ENCODE peak calls at places on chromosomes 5 and 9, in nine cellular contexts. One of them, this sample, is unnamed.

GRCh38 chr5:38373733-38374132 is 115.4 kb downstream of the EGFLAM start:
- DNase-seq in uterus: no peak
- DNase-seq in A172: no peak
- DNase-seq in posterior cingulate gyrus: no peak
- DNase-seq in stimulated activated CD8-positive, alpha-beta memory T cell treated with anti-CD3 and anti-CD28 coated beads, Interleukin-7, amount 100 ng/mL, for 1 hour: no peak
- DNase-seq in non-pigmented ciliary epithelial cell: no peak
- DNase-seq in GM20000: no peak
- DNase-seq in activated T-cell treated with anti-CD3 and anti-CD28 coated beads, Interleukin-2, amount 50 U/mL, for 72 hours: no peak
- DNase-seq in left cardiac atrium: no peak
- DNase-seq in this sample: no peak

GRCh38 chr9:126033956-126034355 is 286.8 kb downstream of the PBX3 start:
- DNase-seq in stimulated activated CD8-positive, alpha-beta memory T cell treated with anti-CD3 and anti-CD28 coated beads, Interleukin-7, amount 100 ng/mL, for 1 hour: no peak
- DNase-seq in left cardiac atrium: no peak
- DNase-seq in A172: no peak
- DNase-seq in non-pigmented ciliary epithelial cell: no peak
- DNase-seq in uterus: no peak
- DNase-seq in posterior cingulate gyrus: no peak
- DNase-seq in activated T-cell treated with anti-CD3 and anti-CD28 coated beads, Interleukin-2, amount 50 U/mL, for 72 hours: no peak
- DNase-seq in GM20000: no peak
- DNase-seq in this sample: no peak

GRCh38 chr5:61673007-61673735 is 341.1 kb downstream of the ZSWIM6 start:
- DNase-seq in GM20000: no peak
- DNase-seq in uterus: no peak
- DNase-seq in posterior cingulate gyrus: no peak
- DNase-seq in non-pigmented ciliary epithelial cell: no peak
- DNase-seq in left cardiac atrium: no peak
- DNase-seq in activated T-cell treated with anti-CD3 and anti-CD28 coated beads, Interleukin-2, amount 50 U/mL, for 72 hours: no peak
- DNase-seq in stimulated activated CD8-positive, alpha-beta memory T cell treated with anti-CD3 and anti-CD28 coated beads, Interleukin-7, amount 100 ng/mL, for 1 hour: no peak
- DNase-seq in A172: peak
- DNase-seq in this sample: no peak

GRCh38 chr9:123997665-123998277 is 13.8 kb upstream of the LHX2 start:
- DNase-seq in left cardiac atrium: peak
- DNase-seq in A172: no peak
- DNase-seq in GM20000: peak
- DNase-seq in activated T-cell treated with anti-CD3 and anti-CD28 coated beads, Interleukin-2, amount 50 U/mL, for 72 hours: peak
- DNase-seq in non-pigmented ciliary epithelial cell: no peak
- DNase-seq in uterus: no peak
- DNase-seq in stimulated activated CD8-positive, alpha-beta memory T cell treated with anti-CD3 and anti-CD28 coated beads, Interleukin-7, amount 100 ng/mL, for 1 hour: no peak
- DNase-seq in posterior cingulate gyrus: no peak
- DNase-seq in this sample: peak

GRCh38 chr5:161546463-161547301 is at the start of gene GABRB2:
- DNase-seq in activated T-cell treated with anti-CD3 and anti-CD28 coated beads, Interleukin-2, amount 50 U/mL, for 72 hours: peak
- DNase-seq in GM20000: peak
- DNase-seq in posterior cingulate gyrus: peak
- DNase-seq in uterus: no peak
- DNase-seq in stimulated activated CD8-positive, alpha-beta memory T cell treated with anti-CD3 and anti-CD28 coated beads, Interleukin-7, amount 100 ng/mL, for 1 hour: no peak
- DNase-seq in A172: no peak
- DNase-seq in non-pigmented ciliary epithelial cell: no peak
- DNase-seq in left cardiac atrium: peak
- DNase-seq in this sample: peak

GRCh38 chr5:124220418-124220817 is 526.0 kb downstream of the ZNF608 start:
- DNase-seq in A172: no peak
- DNase-seq in non-pigmented ciliary epithelial cell: no peak
- DNase-seq in stimulated activated CD8-positive, alpha-beta memory T cell treated with anti-CD3 and anti-CD28 coated beads, Interleukin-7, amount 100 ng/mL, for 1 hour: no peak
- DNase-seq in left cardiac atrium: no peak
- DNase-seq in activated T-cell treated with anti-CD3 and anti-CD28 coated beads, Interleukin-2, amount 50 U/mL, for 72 hours: no peak
- DNase-seq in GM20000: no peak
- DNase-seq in uterus: no peak
- DNase-seq in posterior cingulate gyrus: no peak
- DNase-seq in this sample: no peak

GRCh38 chr9:6488395-6488794 is 75.4 kb downstream of the UHRF2 start:
- DNase-seq in left cardiac atrium: no peak
- DNase-seq in GM20000: no peak
- DNase-seq in stimulated activated CD8-positive, alpha-beta memory T cell treated with anti-CD3 and anti-CD28 coated beads, Interleukin-7, amount 100 ng/mL, for 1 hour: no peak
- DNase-seq in non-pigmented ciliary epithelial cell: no peak
- DNase-seq in uterus: no peak
- DNase-seq in A172: no peak
- DNase-seq in posterior cingulate gyrus: no peak
- DNase-seq in activated T-cell treated with anti-CD3 and anti-CD28 coated beads, Interleukin-2, amount 50 U/mL, for 72 hours: no peak
- DNase-seq in this sample: peak

GRCh38 chr9:131999692-132000551 is 79.7 kb downstream of the MED27 start:
- DNase-seq in activated T-cell treated with anti-CD3 and anti-CD28 coated beads, Interleukin-2, amount 50 U/mL, for 72 hours: no peak
- DNase-seq in stimulated activated CD8-positive, alpha-beta memory T cell treated with anti-CD3 and anti-CD28 coated beads, Interleukin-7, amount 100 ng/mL, for 1 hour: no peak
- DNase-seq in A172: peak
- DNase-seq in left cardiac atrium: no peak
- DNase-seq in uterus: no peak
- DNase-seq in non-pigmented ciliary epithelial cell: peak
- DNase-seq in GM20000: no peak
- DNase-seq in posterior cingulate gyrus: no peak
- DNase-seq in this sample: no peak

GRCh38 chr9:90300901-90301688 is 341.5 kb downstream of the DIRAS2 start:
- DNase-seq in stimulated activated CD8-positive, alpha-beta memory T cell treated with anti-CD3 and anti-CD28 coated beads, Interleukin-7, amount 100 ng/mL, for 1 hour: no peak
- DNase-seq in A172: peak
- DNase-seq in left cardiac atrium: peak
- DNase-seq in uterus: peak
- DNase-seq in activated T-cell treated with anti-CD3 and anti-CD28 coated beads, Interleukin-2, amount 50 U/mL, for 72 hours: no peak
- DNase-seq in posterior cingulate gyrus: no peak
- DNase-seq in GM20000: no peak
- DNase-seq in non-pigmented ciliary epithelial cell: peak
- DNase-seq in this sample: no peak

GRCh38 chr9:105673850-105674387 is 11.7 kb downstream of the TAL2 start:
- DNase-seq in non-pigmented ciliary epithelial cell: no peak
- DNase-seq in A172: no peak
- DNase-seq in left cardiac atrium: no peak
- DNase-seq in posterior cingulate gyrus: no peak
- DNase-seq in GM20000: no peak
- DNase-seq in activated T-cell treated with anti-CD3 and anti-CD28 coated beads, Interleukin-2, amount 50 U/mL, for 72 hours: no peak
- DNase-seq in uterus: no peak
- DNase-seq in stimulated activated CD8-positive, alpha-beta memory T cell treated with anti-CD3 and anti-CD28 coated beads, Interleukin-7, amount 100 ng/mL, for 1 hour: no peak
- DNase-seq in this sample: no peak

GRCh38 chr9:89481161-89481915 is 16.6 kb downstream of the SEMA4D start:
- DNase-seq in stimulated activated CD8-positive, alpha-beta memory T cell treated with anti-CD3 and anti-CD28 coated beads, Interleukin-7, amount 100 ng/mL, for 1 hour: no peak
- DNase-seq in GM20000: no peak
- DNase-seq in non-pigmented ciliary epithelial cell: no peak
- DNase-seq in left cardiac atrium: no peak
- DNase-seq in posterior cingulate gyrus: no peak
- DNase-seq in A172: no peak
- DNase-seq in activated T-cell treated with anti-CD3 and anti-CD28 coated beads, Interleukin-2, amount 50 U/mL, for 72 hours: peak
- DNase-seq in uterus: no peak
- DNase-seq in this sample: peak

GRCh38 chr5:126972062-126972895 is 58.1 kb downstream of the MARCHF3 start:
- DNase-seq in uterus: no peak
- DNase-seq in left cardiac atrium: no peak
- DNase-seq in GM20000: peak
- DNase-seq in non-pigmented ciliary epithelial cell: no peak
- DNase-seq in stimulated activated CD8-positive, alpha-beta memory T cell treated with anti-CD3 and anti-CD28 coated beads, Interleukin-7, amount 100 ng/mL, for 1 hour: no peak
- DNase-seq in activated T-cell treated with anti-CD3 and anti-CD28 coated beads, Interleukin-2, amount 50 U/mL, for 72 hours: peak
- DNase-seq in A172: no peak
- DNase-seq in posterior cingulate gyrus: no peak
- DNase-seq in this sample: peak

GRCh38 chr5:2550479-2550878 is 201.0 kb downstream of the IRX2 start:
- DNase-seq in left cardiac atrium: no peak
- DNase-seq in uterus: no peak
- DNase-seq in non-pigmented ciliary epithelial cell: no peak
- DNase-seq in A172: no peak
- DNase-seq in activated T-cell treated with anti-CD3 and anti-CD28 coated beads, Interleukin-2, amount 50 U/mL, for 72 hours: no peak
- DNase-seq in stimulated activated CD8-positive, alpha-beta memory T cell treated with anti-CD3 and anti-CD28 coated beads, Interleukin-7, amount 100 ng/mL, for 1 hour: no peak
- DNase-seq in posterior cingulate gyrus: no peak
- DNase-seq in GM20000: no peak
- DNase-seq in this sample: no peak

GRCh38 chr5:142434322-142434612 is 109.4 kb upstream of the SPRY4 start:
- DNase-seq in GM20000: no peak
- DNase-seq in left cardiac atrium: no peak
- DNase-seq in A172: no peak
- DNase-seq in posterior cingulate gyrus: no peak
- DNase-seq in activated T-cell treated with anti-CD3 and anti-CD28 coated beads, Interleukin-2, amount 50 U/mL, for 72 hours: no peak
- DNase-seq in stimulated activated CD8-positive, alpha-beta memory T cell treated with anti-CD3 and anti-CD28 coated beads, Interleukin-7, amount 100 ng/mL, for 1 hour: no peak
- DNase-seq in uterus: no peak
- DNase-seq in non-pigmented ciliary epithelial cell: no peak
- DNase-seq in this sample: no peak

GRCh38 chr5:175879743-175880142 is 8.4 kb downstream of the CPLX2 start:
- DNase-seq in posterior cingulate gyrus: no peak
- DNase-seq in left cardiac atrium: no peak
- DNase-seq in GM20000: no peak
- DNase-seq in activated T-cell treated with anti-CD3 and anti-CD28 coated beads, Interleukin-2, amount 50 U/mL, for 72 hours: no peak
- DNase-seq in stimulated activated CD8-positive, alpha-beta memory T cell treated with anti-CD3 and anti-CD28 coated beads, Interleukin-7, amount 100 ng/mL, for 1 hour: no peak
- DNase-seq in non-pigmented ciliary epithelial cell: no peak
- DNase-seq in uterus: no peak
- DNase-seq in A172: no peak
- DNase-seq in this sample: no peak

GRCh38 chr9:18855636-18856035 is 177.4 kb downstream of the SAXO1 start:
- DNase-seq in left cardiac atrium: peak
- DNase-seq in uterus: no peak
- DNase-seq in A172: no peak
- DNase-seq in non-pigmented ciliary epithelial cell: no peak
- DNase-seq in posterior cingulate gyrus: peak
- DNase-seq in stimulated activated CD8-positive, alpha-beta memory T cell treated with anti-CD3 and anti-CD28 coated beads, Interleukin-7, amount 100 ng/mL, for 1 hour: no peak
- DNase-seq in GM20000: no peak
- DNase-seq in activated T-cell treated with anti-CD3 and anti-CD28 coated beads, Interleukin-2, amount 50 U/mL, for 72 hours: no peak
- DNase-seq in this sample: no peak

GRCh38 chr9:28741459-28741858 is 1168.2 kb upstream of the C9orf72 start:
- DNase-seq in A172: no peak
- DNase-seq in posterior cingulate gyrus: no peak
- DNase-seq in stimulated activated CD8-positive, alpha-beta memory T cell treated with anti-CD3 and anti-CD28 coated beads, Interleukin-7, amount 100 ng/mL, for 1 hour: no peak
- DNase-seq in activated T-cell treated with anti-CD3 and anti-CD28 coated beads, Interleukin-2, amount 50 U/mL, for 72 hours: no peak
- DNase-seq in uterus: no peak
- DNase-seq in non-pigmented ciliary epithelial cell: no peak
- DNase-seq in left cardiac atrium: no peak
- DNase-seq in GM20000: no peak
- DNase-seq in this sample: no peak

GRCh38 chr9:106753155-106753671 is 109.8 kb upstream of the ZNF462 start:
- DNase-seq in uterus: no peak
- DNase-seq in posterior cingulate gyrus: no peak
- DNase-seq in A172: peak
- DNase-seq in left cardiac atrium: no peak
- DNase-seq in activated T-cell treated with anti-CD3 and anti-CD28 coated beads, Interleukin-2, amount 50 U/mL, for 72 hours: no peak
- DNase-seq in non-pigmented ciliary epithelial cell: no peak
- DNase-seq in stimulated activated CD8-positive, alpha-beta memory T cell treated with anti-CD3 and anti-CD28 coated beads, Interleukin-7, amount 100 ng/mL, for 1 hour: no peak
- DNase-seq in GM20000: peak
- DNase-seq in this sample: peak

GRCh38 chr9:124011460-124012301 is at the start of gene LHX2:
- DNase-seq in GM20000: peak
- DNase-seq in posterior cingulate gyrus: peak
- DNase-seq in stimulated activated CD8-positive, alpha-beta memory T cell treated with anti-CD3 and anti-CD28 coated beads, Interleukin-7, amount 100 ng/mL, for 1 hour: no peak
- DNase-seq in A172: peak
- DNase-seq in uterus: no peak
- DNase-seq in left cardiac atrium: peak
- DNase-seq in activated T-cell treated with anti-CD3 and anti-CD28 coated beads, Interleukin-2, amount 50 U/mL, for 72 hours: peak
- DNase-seq in non-pigmented ciliary epithelial cell: peak
- DNase-seq in this sample: peak

GRCh38 chr9:123567013-123567412 is 211.0 kb downstream of the CRB2 start:
- DNase-seq in activated T-cell treated with anti-CD3 and anti-CD28 coated beads, Interleukin-2, amount 50 U/mL, for 72 hours: no peak
- DNase-seq in non-pigmented ciliary epithelial cell: no peak
- DNase-seq in uterus: no peak
- DNase-seq in GM20000: no peak
- DNase-seq in posterior cingulate gyrus: no peak
- DNase-seq in A172: no peak
- DNase-seq in stimulated activated CD8-positive, alpha-beta memory T cell treated with anti-CD3 and anti-CD28 coated beads, Interleukin-7, amount 100 ng/mL, for 1 hour: no peak
- DNase-seq in left cardiac atrium: no peak
- DNase-seq in this sample: no peak

GRCh38 chr5:124748687-124749594 is 2.5 kb upstream of the ZNF608 start:
- DNase-seq in stimulated activated CD8-positive, alpha-beta memory T cell treated with anti-CD3 and anti-CD28 coated beads, Interleukin-7, amount 100 ng/mL, for 1 hour: no peak
- DNase-seq in left cardiac atrium: peak
- DNase-seq in GM20000: peak
- DNase-seq in posterior cingulate gyrus: peak
- DNase-seq in uterus: peak
- DNase-seq in A172: peak
- DNase-seq in activated T-cell treated with anti-CD3 and anti-CD28 coated beads, Interleukin-2, amount 50 U/mL, for 72 hours: peak
- DNase-seq in non-pigmented ciliary epithelial cell: peak
- DNase-seq in this sample: peak

GRCh38 chr9:111969061-111969460 is 72.4 kb downstream of the UGCG start:
- DNase-seq in GM20000: no peak
- DNase-seq in left cardiac atrium: no peak
- DNase-seq in stimulated activated CD8-positive, alpha-beta memory T cell treated with anti-CD3 and anti-CD28 coated beads, Interleukin-7, amount 100 ng/mL, for 1 hour: no peak
- DNase-seq in uterus: no peak
- DNase-seq in posterior cingulate gyrus: no peak
- DNase-seq in A172: peak
- DNase-seq in activated T-cell treated with anti-CD3 and anti-CD28 coated beads, Interleukin-2, amount 50 U/mL, for 72 hours: no peak
- DNase-seq in non-pigmented ciliary epithelial cell: no peak
- DNase-seq in this sample: no peak

GRCh38 chr9:129322022-129322621 is 144.1 kb upstream of the IER5L start:
- DNase-seq in activated T-cell treated with anti-CD3 and anti-CD28 coated beads, Interleukin-2, amount 50 U/mL, for 72 hours: no peak
- DNase-seq in stimulated activated CD8-positive, alpha-beta memory T cell treated with anti-CD3 and anti-CD28 coated beads, Interleukin-7, amount 100 ng/mL, for 1 hour: no peak
- DNase-seq in left cardiac atrium: no peak
- DNase-seq in GM20000: no peak
- DNase-seq in non-pigmented ciliary epithelial cell: no peak
- DNase-seq in posterior cingulate gyrus: no peak
- DNase-seq in uterus: peak
- DNase-seq in A172: no peak
- DNase-seq in this sample: peak

GRCh38 chr5:121949885-121950284 is 11.9 kb upstream of the SRFBP1 start:
- DNase-seq in stimulated activated CD8-positive, alpha-beta memory T cell treated with anti-CD3 and anti-CD28 coated beads, Interleukin-7, amount 100 ng/mL, for 1 hour: no peak
- DNase-seq in posterior cingulate gyrus: peak
- DNase-seq in non-pigmented ciliary epithelial cell: no peak
- DNase-seq in uterus: no peak
- DNase-seq in A172: peak
- DNase-seq in activated T-cell treated with anti-CD3 and anti-CD28 coated beads, Interleukin-2, amount 50 U/mL, for 72 hours: peak
- DNase-seq in left cardiac atrium: no peak
- DNase-seq in GM20000: peak
- DNase-seq in this sample: peak

GRCh38 chr5:1064383-1065142 is 47.3 kb downstream of the SLC12A7 start:
- DNase-seq in non-pigmented ciliary epithelial cell: no peak
- DNase-seq in left cardiac atrium: no peak
- DNase-seq in activated T-cell treated with anti-CD3 and anti-CD28 coated beads, Interleukin-2, amount 50 U/mL, for 72 hours: no peak
- DNase-seq in stimulated activated CD8-positive, alpha-beta memory T cell treated with anti-CD3 and anti-CD28 coated beads, Interleukin-7, amount 100 ng/mL, for 1 hour: no peak
- DNase-seq in uterus: no peak
- DNase-seq in A172: no peak
- DNase-seq in GM20000: no peak
- DNase-seq in posterior cingulate gyrus: no peak
- DNase-seq in this sample: no peak

GRCh38 chr9:137150485-137151060 is 11.6 kb downstream of the GRIN1 start:
- DNase-seq in non-pigmented ciliary epithelial cell: no peak
- DNase-seq in activated T-cell treated with anti-CD3 and anti-CD28 coated beads, Interleukin-2, amount 50 U/mL, for 72 hours: peak
- DNase-seq in posterior cingulate gyrus: no peak
- DNase-seq in GM20000: peak
- DNase-seq in A172: peak
- DNase-seq in left cardiac atrium: no peak
- DNase-seq in uterus: no peak
- DNase-seq in stimulated activated CD8-positive, alpha-beta memory T cell treated with anti-CD3 and anti-CD28 coated beads, Interleukin-7, amount 100 ng/mL, for 1 hour: no peak
- DNase-seq in this sample: peak

GRCh38 chr5:65262590-65263189 is 219.0 kb downstream of the ADAMTS6 start:
- DNase-seq in A172: peak
- DNase-seq in GM20000: no peak
- DNase-seq in non-pigmented ciliary epithelial cell: peak
- DNase-seq in uterus: peak
- DNase-seq in stimulated activated CD8-positive, alpha-beta memory T cell treated with anti-CD3 and anti-CD28 coated beads, Interleukin-7, amount 100 ng/mL, for 1 hour: no peak
- DNase-seq in left cardiac atrium: peak
- DNase-seq in activated T-cell treated with anti-CD3 and anti-CD28 coated beads, Interleukin-2, amount 50 U/mL, for 72 hours: no peak
- DNase-seq in posterior cingulate gyrus: no peak
- DNase-seq in this sample: no peak

GRCh38 chr5:34895641-34896419 is 19.5 kb downstream of the RAD1 start:
- DNase-seq in non-pigmented ciliary epithelial cell: no peak
- DNase-seq in GM20000: no peak
- DNase-seq in stimulated activated CD8-positive, alpha-beta memory T cell treated with anti-CD3 and anti-CD28 coated beads, Interleukin-7, amount 100 ng/mL, for 1 hour: no peak
- DNase-seq in A172: no peak
- DNase-seq in activated T-cell treated with anti-CD3 and anti-CD28 coated beads, Interleukin-2, amount 50 U/mL, for 72 hours: no peak
- DNase-seq in left cardiac atrium: no peak
- DNase-seq in uterus: no peak
- DNase-seq in posterior cingulate gyrus: no peak
- DNase-seq in this sample: no peak

GRCh38 chr5:10351199-10351881 is 2.2 kb upstream of the MARCHF6 start:
- DNase-seq in GM20000: no peak
- DNase-seq in non-pigmented ciliary epithelial cell: peak
- DNase-seq in posterior cingulate gyrus: no peak
- DNase-seq in stimulated activated CD8-positive, alpha-beta memory T cell treated with anti-CD3 and anti-CD28 coated beads, Interleukin-7, amount 100 ng/mL, for 1 hour: no peak
- DNase-seq in activated T-cell treated with anti-CD3 and anti-CD28 coated beads, Interleukin-2, amount 50 U/mL, for 72 hours: no peak
- DNase-seq in left cardiac atrium: no peak
- DNase-seq in A172: peak
- DNase-seq in uterus: no peak
- DNase-seq in this sample: no peak

GRCh38 chr9:113154471-113154870 is 3.7 kb downstream of the SLC31A2 start:
- DNase-seq in uterus: no peak
- DNase-seq in left cardiac atrium: no peak
- DNase-seq in stimulated activated CD8-positive, alpha-beta memory T cell treated with anti-CD3 and anti-CD28 coated beads, Interleukin-7, amount 100 ng/mL, for 1 hour: no peak
- DNase-seq in GM20000: no peak
- DNase-seq in posterior cingulate gyrus: peak
- DNase-seq in non-pigmented ciliary epithelial cell: peak
- DNase-seq in A172: peak
- DNase-seq in activated T-cell treated with anti-CD3 and anti-CD28 coated beads, Interleukin-2, amount 50 U/mL, for 72 hours: no peak
- DNase-seq in this sample: no peak

GRCh38 chr5:141483842-141484241 is 988 bp upstream of the PCDHGC4 start:
- DNase-seq in posterior cingulate gyrus: no peak
- DNase-seq in stimulated activated CD8-positive, alpha-beta memory T cell treated with anti-CD3 and anti-CD28 coated beads, Interleukin-7, amount 100 ng/mL, for 1 hour: no peak
- DNase-seq in activated T-cell treated with anti-CD3 and anti-CD28 coated beads, Interleukin-2, amount 50 U/mL, for 72 hours: no peak
- DNase-seq in non-pigmented ciliary epithelial cell: no peak
- DNase-seq in A172: no peak
- DNase-seq in GM20000: peak
- DNase-seq in uterus: no peak
- DNase-seq in left cardiac atrium: no peak
- DNase-seq in this sample: no peak

This sample was measured in activated CD8-positive, alpha-beta T cell treated with anti-CD3 and anti-CD28 coated beads for 36 hours.